ENCODE peak calls at places on chromosomes 2 and 18, in nine cellular contexts. M, W, O, B, X, S, T, E and V are unnamed samples.

GRCh38 chr2:180040146-180040925 is 33.2 kb upstream of the CWC22 start:
- DNase-seq in E (no peak), O (no peak), W (peak), X (no peak), M (peak), S (no peak), T (no peak), B (peak), V (peak)

GRCh38 chr18:13374468-13375301 is 156.1 kb downstream of the LDLRAD4 start:
- DNase-seq in B (no peak), M (no peak), O (no peak), W (no peak), T (no peak), S (no peak), E (no peak), X (peak), V (no peak)

GRCh38 chr2:103396152-103396551 is 634.3 kb downstream of the TMEM182 start:
- DNase-seq in M (no peak), S (no peak), E (no peak), O (no peak), W (no peak), B (no peak), X (no peak), T (no peak), V (no peak)

GRCh38 chr2:437772-438393 is 150.0 kb upstream of the ALKAL2 start:
- DNase-seq in X (no peak), E (peak), O (no peak), T (no peak), W (no peak), B (no peak), S (peak), M (no peak), V (no peak)

GRCh38 chr2:2286592-2286991 is 44.5 kb downstream of the MYT1L start:
- DNase-seq in E (no peak), O (no peak), B (no peak), S (no peak), M (no peak), W (no peak), X (no peak), T (no peak), V (no peak)

GRCh38 chr2:54372361-54372760 is 83.8 kb upstream of the SPTBN1 start:
- DNase-seq in E (no peak), W (no peak), X (no peak), O (no peak), T (no peak), M (no peak), S (no peak), B (no peak), V (no peak)

GRCh38 chr2:208250401-208250800 is 4.5 kb downstream of the IDH1 start:
- DNase-seq in O (no peak), X (no peak), M (no peak), S (peak), W (no peak), B (no peak), T (no peak), E (no peak), V (no peak)

GRCh38 chr18:59419386-59419785 is 60.3 kb upstream of the LMAN1 start:
- DNase-seq in B (no peak), O (no peak), M (no peak), S (no peak), T (no peak), W (peak), X (no peak), E (no peak), V (peak)

GRCh38 chr18:27862056-27862682 is 314.8 kb downstream of the CDH2 start:
- DNase-seq in O (peak), T (no peak), B (no peak), W (no peak), M (no peak), S (no peak), E (no peak), X (no peak), V (no peak)

GRCh38 chr2:113879457-113879856 is 10.4 kb upstream of the ACTR3 start:
- DNase-seq in O (no peak), W (no peak), M (no peak), T (no peak), B (no peak), X (no peak), S (no peak), E (no peak), V (no peak)

GRCh38 chr2:98571121-98571701 is 37.1 kb downstream of the COA5 start:
- DNase-seq in S (no peak), E (peak), W (no peak), T (no peak), X (no peak), O (no peak), M (no peak), B (no peak), V (no peak)

GRCh38 chr2:40448476-40449079 is 3.3 kb downstream of the SLC8A1 start:
- DNase-seq in W (no peak), T (no peak), S (no peak), X (no peak), M (no peak), O (peak), B (peak), E (peak), V (no peak)

GRCh38 chr18:63107171-63107850 is 212.3 kb downstream of the BCL2 start:
- DNase-seq in M (no peak), B (no peak), X (no peak), O (no peak), S (no peak), T (no peak), W (no peak), E (no peak), V (no peak)

GRCh38 chr18:58286793-58287625 is 243.0 kb downstream of the NEDD4L start:
- DNase-seq in M (no peak), B (no peak), S (no peak), T (no peak), E (no peak), O (no peak), W (no peak), X (no peak), V (no peak)

GRCh38 chr2:148982282-148982681 is 56.2 kb upstream of the LYPD6B start:
- DNase-seq in O (no peak), S (no peak), W (no peak), T (no peak), E (no peak), X (peak), B (no peak), M (no peak), V (no peak)

GRCh38 chr2:15189236-15189635 is 371.9 kb downstream of the NBAS start:
- DNase-seq in W (no peak), X (no peak), S (no peak), E (no peak), B (no peak), O (no peak), M (no peak), T (no peak), V (no peak)

GRCh38 chr2:43136011-43136799 is 90.2 kb downstream of the ZFP36L2 start:
- DNase-seq in S (peak), B (no peak), T (no peak), M (no peak), O (no peak), E (peak), X (peak), W (no peak), V (no peak)

GRCh38 chr2:30653847-30654246 is 153.4 kb downstream of the CAPN13 start:
- DNase-seq in S (no peak), E (no peak), W (no peak), O (no peak), T (peak), X (no peak), M (peak), B (no peak), V (no peak)

GRCh38 chr2:60306231-60306861 is 247.1 kb downstream of the BCL11A start:
- DNase-seq in E (no peak), W (no peak), O (no peak), B (peak), S (no peak), T (no peak), X (no peak), M (no peak), V (no peak)

GRCh38 chr2:85945576-85945975 is 56.8 kb upstream of the ST3GAL5 start:
- DNase-seq in M (no peak), S (no peak), T (no peak), E (no peak), W (no peak), X (no peak), B (no peak), O (no peak), V (no peak)

GRCh38 chr2:8522682-8523081 is 159.2 kb upstream of the ID2 start:
- DNase-seq in W (no peak), B (no peak), M (no peak), O (no peak), E (no peak), S (no peak), X (no peak), T (no peak), V (no peak)

GRCh38 chr18:79348066-79348465 is 47.7 kb upstream of the NFATC1 start:
- DNase-seq in T (no peak), M (no peak), E (no peak), S (no peak), X (no peak), W (no peak), B (no peak), O (no peak), V (no peak)

GRCh38 chr2:164722604-164723338 is 101.5 kb upstream of the GRB14 start:
- DNase-seq in S (no peak), T (no peak), M (no peak), B (no peak), E (no peak), W (no peak), X (no peak), O (no peak), V (no peak)

GRCh38 chr18:26483633-26484032 is 64.7 kb downstream of the KCTD1 start:
- DNase-seq in O (no peak), W (no peak), T (no peak), X (no peak), E (no peak), M (no peak), B (no peak), S (no peak), V (no peak)

GRCh38 chr2:182064024-182064880 is 78.6 kb downstream of the PPP1R1C start:
- DNase-seq in M (no peak), X (no peak), S (no peak), W (no peak), E (no peak), B (no peak), O (no peak), T (peak), V (no peak)

GRCh38 chr2:196849895-196850294 is 40.7 kb upstream of the C2orf66 start:
- DNase-seq in O (no peak), X (no peak), B (no peak), M (no peak), W (no peak), E (no peak), S (no peak), T (no peak), V (peak)

GRCh38 chr2:239856620-239857285 is 168.4 kb downstream of the NDUFA10 start:
- DNase-seq in S (no peak), B (no peak), O (no peak), W (no peak), X (no peak), M (no peak), T (no peak), E (peak), V (no peak)

GRCh38 chr2:125942585-125943424 is 713.2 kb upstream of the GYPC start:
- DNase-seq in M (no peak), B (no peak), W (no peak), T (no peak), E (no peak), O (no peak), X (no peak), S (no peak), V (no peak)

GRCh38 chr18:52319423-52319822 is 20.6 kb upstream of the DCC start:
- DNase-seq in S (no peak), E (no peak), M (no peak), O (no peak), B (no peak), W (no peak), X (no peak), T (no peak), V (peak)

GRCh38 chr18:23237524-23238151 is 102.4 kb downstream of the CABLES1 start:
- DNase-seq in M (no peak), S (no peak), E (peak), W (no peak), X (peak), O (no peak), B (no peak), T (peak), V (no peak)

GRCh38 chr2:43185146-43185545 is 41.3 kb downstream of the ZFP36L2 start:
- DNase-seq in X (no peak), W (no peak), S (peak), T (no peak), E (no peak), O (no peak), M (no peak), B (no peak), V (no peak)

GRCh38 chr2:233063269-233063975 is 3.3 kb downstream of the INPP5D start:
- DNase-seq in T (no peak), B (no peak), S (no peak), X (no peak), E (peak), W (no peak), M (no peak), O (no peak), V (no peak)

GRCh38 chr2:10832228-10832936 is 19.8 kb upstream of the PDIA6 start:
- DNase-seq in O (peak), B (peak), T (peak), E (peak), X (peak), M (peak), S (peak), W (peak), V (peak)

GRCh38 chr2:232342635-232343565 is 35.7 kb upstream of the ALPP start:
- DNase-seq in B (no peak), S (no peak), E (no peak), T (no peak), W (no peak), M (no peak), O (no peak), X (peak), V (no peak)

GRCh38 chr2:44326548-44327269 is 34.6 kb downstream of the PREPL start:
- DNase-seq in W (no peak), T (no peak), S (no peak), B (no peak), M (no peak), E (no peak), O (no peak), X (no peak), V (no peak)

GRCh38 chr18:64807560-64807959 is 658.7 kb upstream of the LINC00305 start:
- DNase-seq in T (no peak), M (no peak), O (no peak), E (no peak), W (no peak), S (no peak), X (no peak), B (no peak), V (no peak)

GRCh38 chr2:112916145-112916571 is 5.2 kb downstream of the IL37 start:
- DNase-seq in X (no peak), S (no peak), W (no peak), E (no peak), M (no peak), O (no peak), B (no peak), T (no peak), V (no peak)

GRCh38 chr2:230794472-230794871 is 70.3 kb upstream of the ITM2C start:
- DNase-seq in T (no peak), W (no peak), E (peak), B (no peak), O (no peak), M (no peak), X (no peak), S (peak), V (no peak)

GRCh38 chr18:55510809-55511208 is 77.2 kb downstream of the TCF4 start:
- DNase-seq in E (no peak), W (peak), X (no peak), T (no peak), M (peak), B (no peak), S (no peak), O (no peak), V (peak)

GRCh38 chr18:55509631-55510372 is 78.2 kb downstream of the TCF4 start:
- DNase-seq in E (no peak), O (no peak), S (no peak), M (peak), W (peak), T (no peak), B (no peak), X (no peak), V (peak)

GRCh38 chr18:55513199-55513598 is 74.8 kb downstream of the TCF4 start:
- DNase-seq in B (no peak), M (no peak), O (no peak), X (no peak), T (no peak), E (no peak), S (no peak), W (no peak), V (no peak)

GRCh38 chr18:55508637-55509036 is 79.4 kb downstream of the TCF4 start:
- DNase-seq in T (no peak), W (no peak), B (no peak), S (no peak), M (no peak), O (no peak), X (no peak), E (no peak), V (no peak)

GRCh38 chr18:55511277-55511676 is 76.7 kb downstream of the TCF4 start:
- DNase-seq in M (no peak), S (no peak), X (no peak), E (no peak), T (no peak), B (no peak), O (no peak), W (no peak), V (no peak)
- H3K4me3 ChIP-seq in M (no peak), S (no peak), X (no peak), E (no peak), T (peak), B (no peak), O (no peak), W (no peak), V (no peak)

GRCh38 chr2:202716953-202717597 is 82.3 kb downstream of the FAM117B start:
- DNase-seq in W (no peak), B (no peak), O (no peak), M (no peak), T (no peak), X (no peak), E (no peak), S (no peak), V (no peak)

GRCh38 chr2:202720226-202720625 is 85.5 kb downstream of the FAM117B start:
- DNase-seq in T (no peak), O (no peak), B (no peak), M (no peak), E (no peak), S (no peak), W (no peak), X (no peak), V (no peak)

GRCh38 chr2:202718614-202719013 is 83.8 kb downstream of the FAM117B start:
- DNase-seq in W (peak), X (no peak), S (no peak), E (no peak), O (no peak), B (peak), T (no peak), M (peak), V (no peak)

GRCh38 chr2:202716114-202716718 is 81.4 kb downstream of the FAM117B start:
- DNase-seq in B (no peak), X (no peak), M (no peak), S (no peak), E (no peak), W (no peak), O (no peak), T (no peak), V (no peak)

DNA sequence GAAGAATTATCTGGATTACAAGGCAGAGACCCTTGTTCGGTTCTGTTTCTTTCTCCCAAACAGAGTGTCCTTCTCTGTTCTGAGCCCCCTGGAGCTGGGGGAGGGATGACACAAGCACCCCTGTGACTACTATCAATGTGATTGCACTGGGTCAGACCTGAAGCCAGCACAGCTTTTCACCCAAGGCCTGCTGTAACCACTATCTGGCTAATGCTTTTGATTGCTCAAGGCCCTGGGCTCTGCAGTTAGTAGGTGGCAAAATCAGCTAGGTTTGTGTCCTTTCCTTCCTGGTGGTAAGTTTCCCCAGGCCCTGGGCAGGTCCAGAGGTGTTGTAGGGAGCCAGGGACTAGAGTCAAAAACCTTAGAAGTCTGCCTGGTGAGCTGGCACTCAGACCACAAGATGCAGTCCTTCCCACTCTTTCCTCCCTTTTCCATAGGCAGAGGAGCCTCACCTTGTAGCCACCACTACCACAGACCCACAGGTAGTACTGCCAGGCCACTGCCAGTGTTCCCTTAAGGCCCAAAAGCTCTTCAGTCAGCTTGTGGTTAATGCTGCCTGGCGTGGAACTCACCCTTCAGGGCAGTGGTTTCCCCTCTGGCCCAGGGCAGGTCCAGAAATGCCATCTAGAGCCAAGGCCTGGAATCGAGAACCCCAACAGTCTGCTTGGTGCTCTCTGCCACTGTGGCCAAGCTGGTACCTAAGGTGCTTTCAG is 83.0 kb downstream of the FAM117B start:
- DNase-seq in W (no peak), E (no peak), M (no peak), B (no peak), S (no peak), X (no peak), O (no peak), T (no peak), V (no peak)
- H3K4me3 ChIP-seq in W (no peak), E (no peak), M (no peak), B (no peak), S (no peak), X (no peak), O (no peak), T (no peak), V (no peak)

DNA sequence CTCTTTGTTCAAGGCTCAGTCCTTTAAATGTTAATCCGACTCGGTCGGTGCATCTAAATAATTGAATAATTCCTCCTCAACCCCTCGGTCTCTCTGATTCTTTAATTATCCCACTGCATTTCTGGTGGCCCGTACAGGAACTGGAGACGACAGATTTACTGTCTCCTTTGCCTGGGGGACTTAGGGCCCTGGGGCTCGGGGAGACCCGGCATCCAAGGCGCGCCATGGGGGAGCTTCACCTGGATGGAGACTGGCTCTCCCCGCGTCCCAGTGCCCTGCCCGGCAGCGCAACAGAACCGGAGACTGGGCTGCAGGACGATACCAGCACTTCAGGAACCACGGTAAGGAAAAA is 47.7 kb upstream of the SELENOI start:
- DNase-seq in X (no peak), O (no peak), W (no peak), T (no peak), S (no peak), B (no peak), E (no peak), M (no peak), V (no peak)
- H3K4me3 ChIP-seq in X (peak), O (no peak), W (no peak), T (no peak), S (no peak), B (peak), E (peak), M (no peak), V (no peak)

GRCh38 chr2:68230246-68231060 is 21.9 kb downstream of the PPP3R1 start:
- DNase-seq in T (no peak), W (no peak), B (no peak), X (no peak), O (no peak), M (peak), E (no peak), S (no peak), V (no peak)
- H3K4me3 ChIP-seq in T (no peak), W (no peak), B (no peak), X (no peak), O (no peak), M (no peak), E (no peak), S (no peak), V (no peak)